ENCODE peak calls at places on chromosomes 3 and 15, in nine cellular contexts. One of them, this sample, is unnamed. For H3K9me3, the result is how much of the 10 kb centered on the place peaks cover.

GRCh38 chr3:13600950-13601691 is 52.2 kb downstream of the FBLN2 start:
- DNase-seq in adrenal gland: no peak
- DNase-seq in naive thymus-derived CD4-positive, alpha-beta T cell: no peak
- DNase-seq in IMR-90: peak
- DNase-seq in Karpas-422: no peak
- DNase-seq in DND-41: no peak
- DNase-seq in A549: peak
- DNase-seq in psoas muscle: no peak
- DNase-seq in transverse colon: no peak
- DNase-seq in this sample: no peak

GRCh38 chr3:156189927-156190326 is 69.5 kb downstream of the KCNAB1 start:
- DNase-seq in adrenal gland: no peak
- DNase-seq in naive thymus-derived CD4-positive, alpha-beta T cell: no peak
- DNase-seq in IMR-90: no peak
- DNase-seq in Karpas-422: no peak
- DNase-seq in DND-41: no peak
- DNase-seq in A549: no peak
- DNase-seq in psoas muscle: no peak
- DNase-seq in transverse colon: no peak
- DNase-seq in this sample: no peak

GRCh38 chr15:63500265-63501250 is 3.8 kb upstream of the USP3 start:
- DNase-seq in adrenal gland: no peak
- DNase-seq in naive thymus-derived CD4-positive, alpha-beta T cell: no peak
- DNase-seq in IMR-90: no peak
- DNase-seq in Karpas-422: no peak
- DNase-seq in DND-41: no peak
- DNase-seq in A549: peak
- DNase-seq in psoas muscle: no peak
- DNase-seq in transverse colon: peak
- DNase-seq in this sample: no peak

GRCh38 chr3:85662462-85662861 is 703.7 kb downstream of the CADM2 start:
- DNase-seq in adrenal gland: no peak
- DNase-seq in naive thymus-derived CD4-positive, alpha-beta T cell: no peak
- DNase-seq in IMR-90: no peak
- DNase-seq in Karpas-422: no peak
- DNase-seq in DND-41: no peak
- DNase-seq in A549: no peak
- DNase-seq in psoas muscle: no peak
- DNase-seq in transverse colon: no peak
- DNase-seq in this sample: no peak

GRCh38 chr3:111691293-111691909 is 96.3 kb upstream of the ZBED2 start:
- DNase-seq in adrenal gland: no peak
- DNase-seq in naive thymus-derived CD4-positive, alpha-beta T cell: peak
- DNase-seq in IMR-90: peak
- DNase-seq in Karpas-422: peak
- DNase-seq in DND-41: no peak
- DNase-seq in A549: peak
- DNase-seq in psoas muscle: no peak
- DNase-seq in transverse colon: no peak
- DNase-seq in this sample: no peak

GRCh38 chr15:63070681-63071129 is 28.2 kb downstream of the TPM1 start:
- DNase-seq in adrenal gland: no peak
- DNase-seq in naive thymus-derived CD4-positive, alpha-beta T cell: no peak
- DNase-seq in IMR-90: no peak
- DNase-seq in Karpas-422: no peak
- DNase-seq in DND-41: no peak
- DNase-seq in A549: peak
- DNase-seq in psoas muscle: no peak
- DNase-seq in transverse colon: no peak
- DNase-seq in this sample: no peak

GRCh38 chr15:38624248-38625214 is 59.9 kb upstream of the RASGRP1 start:
- DNase-seq in adrenal gland: no peak
- DNase-seq in naive thymus-derived CD4-positive, alpha-beta T cell: no peak
- DNase-seq in IMR-90: no peak
- DNase-seq in Karpas-422: no peak
- DNase-seq in DND-41: no peak
- DNase-seq in A549: no peak
- DNase-seq in psoas muscle: no peak
- DNase-seq in transverse colon: no peak
- DNase-seq in this sample: no peak

GRCh38 chr3:21752749-21753347 is 1.8 kb upstream of the ZNF385D start:
- DNase-seq in adrenal gland: peak
- DNase-seq in naive thymus-derived CD4-positive, alpha-beta T cell: no peak
- DNase-seq in IMR-90: peak
- DNase-seq in Karpas-422: peak
- DNase-seq in DND-41: no peak
- DNase-seq in A549: peak
- DNase-seq in psoas muscle: no peak
- DNase-seq in transverse colon: no peak
- DNase-seq in this sample: no peak

GRCh38 chr15:75672646-75673425 is 25.1 kb downstream of the SNX33 start:
- DNase-seq in adrenal gland: no peak
- DNase-seq in naive thymus-derived CD4-positive, alpha-beta T cell: no peak
- DNase-seq in IMR-90: peak
- DNase-seq in Karpas-422: peak
- DNase-seq in DND-41: no peak
- DNase-seq in A549: peak
- DNase-seq in psoas muscle: no peak
- DNase-seq in transverse colon: no peak
- DNase-seq in this sample: no peak

GRCh38 chr3:42839616-42840015 is 30.4 kb downstream of the ACKR2 start:
- DNase-seq in adrenal gland: peak
- DNase-seq in naive thymus-derived CD4-positive, alpha-beta T cell: peak
- DNase-seq in IMR-90: peak
- DNase-seq in Karpas-422: peak
- DNase-seq in DND-41: peak
- DNase-seq in A549: peak
- DNase-seq in psoas muscle: no peak
- DNase-seq in transverse colon: peak
- DNase-seq in this sample: no peak

DNA sequence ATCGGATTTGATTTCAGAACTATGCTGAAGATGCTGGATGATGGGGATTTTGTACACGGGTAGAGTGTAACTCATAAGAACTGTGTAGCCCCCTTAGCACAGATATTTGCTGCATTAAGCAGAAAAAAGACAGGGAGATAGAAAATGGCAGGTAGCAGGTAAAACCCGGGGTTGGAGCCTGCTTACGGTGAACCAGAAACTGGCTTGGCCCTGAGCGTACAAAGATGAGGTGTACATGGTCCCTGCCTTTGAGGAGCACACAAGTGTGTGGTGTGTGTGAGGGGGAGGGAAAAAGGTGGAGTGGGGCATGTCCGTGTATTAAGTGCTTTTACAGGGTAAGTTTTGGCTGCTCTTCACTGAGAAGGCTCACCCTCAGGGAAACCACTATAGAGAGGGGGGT is 3.5 kb downstream of the LPP start:
- DNase-seq in adrenal gland: no peak
- DNase-seq in naive thymus-derived CD4-positive, alpha-beta T cell: no peak
- DNase-seq in IMR-90: no peak
- DNase-seq in Karpas-422: no peak
- DNase-seq in DND-41: no peak
- DNase-seq in A549: no peak
- DNase-seq in psoas muscle: no peak
- DNase-seq in transverse colon: no peak
- DNase-seq in this sample: no peak
- H3K4me3 ChIP-seq in adrenal gland: no peak
- H3K4me3 ChIP-seq in naive thymus-derived CD4-positive, alpha-beta T cell: no peak
- H3K4me3 ChIP-seq in IMR-90: no peak
- H3K4me3 ChIP-seq in Karpas-422: no peak
- H3K4me3 ChIP-seq in DND-41: no peak
- H3K4me3 ChIP-seq in A549: no peak
- H3K4me3 ChIP-seq in psoas muscle: no peak
- H3K4me3 ChIP-seq in transverse colon: no peak
- H3K4me3 ChIP-seq in this sample: no peak

DNA sequence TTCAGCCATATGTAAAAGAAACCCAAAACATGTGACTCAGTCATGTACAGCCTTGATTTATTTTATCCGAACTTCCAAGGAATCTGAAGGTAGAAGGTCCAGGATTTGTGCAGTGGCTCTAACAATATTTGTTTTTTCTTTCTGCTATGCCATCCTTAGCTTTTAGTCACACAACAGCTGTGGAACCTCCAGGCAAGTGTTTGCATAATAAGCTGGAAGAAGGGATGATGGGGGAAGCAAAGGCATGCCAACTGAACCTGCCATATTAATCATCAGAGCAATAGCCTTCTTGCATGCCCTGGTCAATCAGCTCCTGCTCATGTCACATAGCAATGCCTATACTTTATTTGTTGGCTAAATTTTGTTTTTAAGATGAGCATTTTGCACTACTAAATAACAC is 444.7 kb upstream of the ARPP21 start:
- DNase-seq in adrenal gland: no peak
- DNase-seq in naive thymus-derived CD4-positive, alpha-beta T cell: no peak
- DNase-seq in IMR-90: no peak
- DNase-seq in Karpas-422: no peak
- DNase-seq in DND-41: no peak
- DNase-seq in A549: no peak
- DNase-seq in psoas muscle: no peak
- DNase-seq in transverse colon: no peak
- DNase-seq in this sample: no peak
- H3K9me3 ChIP-seq in adrenal gland: under half
- H3K9me3 ChIP-seq in naive thymus-derived CD4-positive, alpha-beta T cell: under half
- H3K9me3 ChIP-seq in IMR-90: under half
- H3K9me3 ChIP-seq in Karpas-422: under half
- H3K9me3 ChIP-seq in DND-41: under half
- H3K9me3 ChIP-seq in A549: under half
- H3K9me3 ChIP-seq in psoas muscle: under half
- H3K9me3 ChIP-seq in transverse colon: under half
- H3K9me3 ChIP-seq in this sample: under half

DNA sequence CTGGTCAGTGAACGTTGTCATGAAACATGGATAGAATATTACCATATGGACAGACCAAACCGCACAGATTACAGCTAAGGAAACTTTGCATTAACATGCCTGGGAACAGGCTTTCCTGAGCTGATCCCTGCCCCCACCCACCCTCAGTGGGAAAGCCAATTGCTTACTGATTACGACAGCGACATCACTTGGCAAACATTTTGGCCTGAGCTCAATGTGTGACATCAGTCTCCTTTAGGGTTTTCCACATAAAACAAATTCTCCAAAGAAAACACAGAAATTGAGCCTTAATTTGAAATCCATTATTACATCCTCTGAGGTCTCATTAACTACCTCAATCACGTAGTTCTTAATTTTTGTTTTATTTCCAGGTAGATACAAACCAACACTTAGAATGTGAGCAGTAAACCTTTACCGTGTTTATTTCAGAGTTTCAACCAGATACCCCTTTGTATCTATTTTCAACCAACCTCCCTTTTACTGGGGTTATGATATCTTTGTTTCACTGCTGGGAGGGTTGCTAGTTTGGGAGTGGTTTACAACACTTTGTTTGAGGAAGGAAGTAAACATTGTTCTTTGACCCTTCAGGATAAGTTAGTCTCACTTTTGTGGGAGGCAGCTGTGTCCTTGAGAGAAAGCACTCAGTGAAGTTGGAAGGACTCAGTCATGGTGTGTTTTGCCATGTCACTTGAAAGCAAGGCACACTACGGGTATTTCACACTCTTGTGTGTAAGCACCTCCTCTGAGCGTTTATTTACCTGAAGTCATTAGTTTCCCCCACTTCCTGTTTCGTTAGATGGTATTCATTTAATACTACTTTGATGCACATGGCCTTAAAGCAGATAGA is 103.1 kb downstream of the CMSS1 start:
- DNase-seq in adrenal gland: peak
- DNase-seq in naive thymus-derived CD4-positive, alpha-beta T cell: no peak
- DNase-seq in IMR-90: peak
- DNase-seq in Karpas-422: no peak
- DNase-seq in DND-41: no peak
- DNase-seq in A549: peak
- DNase-seq in psoas muscle: peak
- DNase-seq in transverse colon: peak
- DNase-seq in this sample: no peak
- H3K27ac ChIP-seq in adrenal gland: peak
- H3K27ac ChIP-seq in naive thymus-derived CD4-positive, alpha-beta T cell: no peak
- H3K27ac ChIP-seq in IMR-90: peak
- H3K27ac ChIP-seq in Karpas-422: no peak
- H3K27ac ChIP-seq in DND-41: no peak
- H3K27ac ChIP-seq in A549: peak
- H3K27ac ChIP-seq in psoas muscle: peak
- H3K27ac ChIP-seq in transverse colon: peak
- H3K27ac ChIP-seq in this sample: peak

GRCh38 chr15:92453611-92454010 is 59.9 kb downstream of the ST8SIA2 start:
- DNase-seq in adrenal gland: no peak
- DNase-seq in naive thymus-derived CD4-positive, alpha-beta T cell: no peak
- DNase-seq in IMR-90: no peak
- DNase-seq in Karpas-422: no peak
- DNase-seq in DND-41: no peak
- DNase-seq in A549: no peak
- DNase-seq in psoas muscle: no peak
- DNase-seq in transverse colon: no peak
- DNase-seq in this sample: no peak

GRCh38 chr15:92452143-92452542 is 58.5 kb downstream of the ST8SIA2 start:
- DNase-seq in adrenal gland: no peak
- DNase-seq in naive thymus-derived CD4-positive, alpha-beta T cell: no peak
- DNase-seq in IMR-90: no peak
- DNase-seq in Karpas-422: no peak
- DNase-seq in DND-41: no peak
- DNase-seq in A549: no peak
- DNase-seq in psoas muscle: no peak
- DNase-seq in transverse colon: no peak
- DNase-seq in this sample: no peak

GRCh38 chr15:92448370-92448769 is 54.7 kb downstream of the ST8SIA2 start:
- DNase-seq in adrenal gland: no peak
- DNase-seq in naive thymus-derived CD4-positive, alpha-beta T cell: no peak
- DNase-seq in IMR-90: no peak
- DNase-seq in Karpas-422: no peak
- DNase-seq in DND-41: no peak
- DNase-seq in A549: no peak
- DNase-seq in psoas muscle: no peak
- DNase-seq in transverse colon: no peak
- DNase-seq in this sample: no peak

GRCh38 chr15:92449476-92449875 is 55.8 kb downstream of the ST8SIA2 start:
- DNase-seq in adrenal gland: no peak
- DNase-seq in naive thymus-derived CD4-positive, alpha-beta T cell: no peak
- DNase-seq in IMR-90: peak
- DNase-seq in Karpas-422: no peak
- DNase-seq in DND-41: no peak
- DNase-seq in A549: no peak
- DNase-seq in psoas muscle: no peak
- DNase-seq in transverse colon: no peak
- DNase-seq in this sample: no peak

DNA sequence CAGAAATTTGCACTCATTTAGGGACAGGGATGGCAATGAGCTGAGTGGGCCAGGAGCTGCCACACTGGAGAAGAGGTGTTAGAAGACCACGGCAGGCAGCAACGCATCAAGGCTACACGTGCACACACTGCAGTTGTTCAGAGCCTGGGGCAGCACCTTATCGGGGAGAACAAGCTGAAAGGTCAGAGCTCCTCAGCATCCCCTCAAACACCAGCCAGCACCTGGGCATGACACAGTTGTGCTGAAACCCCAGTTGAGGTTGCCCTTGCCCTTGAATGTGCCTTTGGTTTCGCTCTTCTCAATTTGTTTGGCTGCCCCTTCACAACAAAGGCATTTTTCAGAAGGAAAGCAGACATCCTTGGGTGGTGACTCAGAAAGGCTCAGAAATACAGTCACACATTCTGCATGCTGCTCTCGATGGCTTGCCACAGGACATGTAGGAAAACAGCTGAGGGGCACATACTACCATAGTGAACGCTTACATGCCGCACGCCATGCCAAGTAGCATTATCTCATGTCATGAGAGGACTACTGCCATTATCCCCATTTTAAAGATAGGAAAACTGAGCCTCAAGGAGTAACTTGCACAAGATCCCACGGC is 57.6 kb downstream of the ST8SIA2 start:
- DNase-seq in adrenal gland: no peak
- DNase-seq in naive thymus-derived CD4-positive, alpha-beta T cell: no peak
- DNase-seq in IMR-90: peak
- DNase-seq in Karpas-422: no peak
- DNase-seq in DND-41: no peak
- DNase-seq in A549: peak
- DNase-seq in psoas muscle: no peak
- DNase-seq in transverse colon: no peak
- DNase-seq in this sample: no peak
- H3K4me3 ChIP-seq in adrenal gland: no peak
- H3K4me3 ChIP-seq in naive thymus-derived CD4-positive, alpha-beta T cell: no peak
- H3K4me3 ChIP-seq in IMR-90: no peak
- H3K4me3 ChIP-seq in Karpas-422: no peak
- H3K4me3 ChIP-seq in DND-41: no peak
- H3K4me3 ChIP-seq in A549: no peak
- H3K4me3 ChIP-seq in psoas muscle: no peak
- H3K4me3 ChIP-seq in transverse colon: no peak
- H3K4me3 ChIP-seq in this sample: no peak

This sample was measured in left lung.